ENCODE peak calls at places on chromosome 15, in seven cellular contexts. V, R, L, A, P, U and O are unnamed samples.

GRCh38 chr15:72222433-72222832 is 8.6 kb downstream of the PKM start:
- DNase-seq in P (no peak), R (no peak), L (no peak), A (no peak), V (peak; percentile 70), U (no peak), O (no peak)

GRCh38 chr15:68794869-68795268 is 25.8 kb downstream of the ANP32A start:
- DNase-seq in L (no peak), A (no peak), U (no peak), V (peak; percentile 50), R (no peak), P (no peak), O (no peak)

GRCh38 chr15:63301088-63301487 is 23.7 kb downstream of the APH1B start:
- DNase-seq in L (no peak), U (no peak), P (no peak), A (no peak), V (no peak), R (no peak), O (no peak)

GRCh38 chr15:45386420-45386819 is 8.1 kb upstream of the GATM start:
- DNase-seq in U (no peak), V (no peak), L (no peak), R (peak; percentile 22), A (no peak), P (no peak), O (no peak)

GRCh38 chr15:95259965-95260364 is 1028.6 kb downstream of the MCTP2 start:
- DNase-seq in V (no peak), U (no peak), A (no peak), L (no peak), R (no peak), P (no peak), O (no peak)

GRCh38 chr15:35657679-35658201 is 111.8 kb upstream of the DPH6 start:
- DNase-seq in R (no peak), L (no peak), A (no peak), P (no peak), V (peak; percentile 41), U (no peak), O (no peak)

GRCh38 chr15:95742256-95742655 is 588.2 kb upstream of the NR2F2 start:
- DNase-seq in A (no peak), V (no peak), L (no peak), R (no peak), U (no peak), P (no peak), O (no peak)

GRCh38 chr15:53833134-53833624 is 73.7 kb upstream of the WDR72 start:
- DNase-seq in L (no peak), R (no peak), V (no peak), A (no peak), P (no peak), U (no peak), O (no peak)

GRCh38 chr15:79016527-79017170 is 71.8 kb upstream of the CTSH start:
- DNase-seq in U (no peak), P (no peak), R (no peak), V (no peak), A (no peak), L (no peak), O (no peak)

GRCh38 chr15:59349715-59350420 is 22.8 kb downstream of the MYO1E start:
- DNase-seq in L (no peak), U (no peak), V (peak; percentile 91), P (no peak), R (no peak), A (no peak), O (no peak)

GRCh38 chr15:38414351-38414750 is 39.6 kb upstream of the FAM98B start:
- DNase-seq in P (no peak), A (no peak), V (peak; percentile 91), R (peak; percentile 5), L (no peak), U (peak; percentile 22), O (peak; percentile 24)

GRCh38 chr15:63061971-63062370 is 19.4 kb downstream of the TPM1 start:
- DNase-seq in V (no peak), L (no peak), P (no peak), A (no peak), R (peak; percentile 56), U (no peak), O (no peak)

GRCh38 chr15:28952666-28953491 is 67.1 kb downstream of the APBA2 start:
- DNase-seq in A (no peak), P (no peak), V (no peak), L (peak; percentile 21), R (peak; percentile 97), U (no peak), O (no peak)

GRCh38 chr15:36356511-36356910 is 222.9 kb upstream of the CDIN1 start:
- DNase-seq in U (no peak), L (no peak), P (no peak), V (no peak), R (no peak), A (no peak), O (no peak)